ENCODE peak calls at places on chromosomes 12 and 14, in six cellular contexts. S is Panc1, D is left ventricle myocardium inferior, B is AG09309, N is astrocyte of the cerebellum, J is neural progenitor cell. Y is an unnamed sample.

GRCh38 chr12:65999564-66000280 is 130.8 kb downstream of the LLPH start:
- DNase-seq in S (no peak), D (no peak), B (no peak), N (peak), J (no peak), Y (no peak)

GRCh38 chr12:12474471-12474928 is 88.2 kb downstream of the DUSP16 start:
- DNase-seq in S (no peak), D (no peak), B (no peak), N (no peak), J (no peak), Y (no peak)

GRCh38 chr12:83018063-83018462 is 331.4 kb downstream of the TMTC2 start:
- DNase-seq in S (no peak), D (no peak), B (no peak), N (no peak), J (peak), Y (peak)

GRCh38 chr12:123022846-123023245 is 42.4 kb downstream of the ARL6IP4 start:
- DNase-seq in S (no peak), D (no peak), B (no peak), N (no peak), J (no peak), Y (no peak)

GRCh38 chr14:73961192-73961591 is 11.1 kb downstream of the COQ6 start:
- DNase-seq in S (no peak), D (no peak), B (no peak), N (no peak), J (no peak), Y (no peak)

GRCh38 chr12:41701943-41702601 is 442.6 kb downstream of the GXYLT1 start:
- DNase-seq in S (no peak), D (no peak), B (no peak), N (no peak), J (no peak), Y (no peak)

GRCh38 chr14:95518045-95518751 is 1.7 kb upstream of the SYNE3 start:
- DNase-seq in S (no peak), D (no peak), B (no peak), N (no peak), J (no peak), Y (no peak)

GRCh38 chr14:44149597-44149996 is 357.5 kb downstream of the FSCB start:
- DNase-seq in S (no peak), D (no peak), B (no peak), N (no peak), J (peak), Y (no peak)

GRCh38 chr12:50246873-50247612 is 36.3 kb downstream of the LIMA1 start:
- DNase-seq in S (peak), D (peak), B (peak), N (peak), J (no peak), Y (peak)

GRCh38 chr14:71103662-71104484 is 196.6 kb downstream of the PCNX1 start:
- DNase-seq in S (peak), D (no peak), B (no peak), N (peak), J (peak), Y (peak)

GRCh38 chr14:61866932-61867920 is 105.0 kb downstream of the SNAPC1 start:
- DNase-seq in S (no peak), D (no peak), B (no peak), N (no peak), J (no peak), Y (no peak)

GRCh38 chr12:100544165-100544564 is 29.3 kb upstream of the GAS2L3 start:
- DNase-seq in S (no peak), D (no peak), B (no peak), N (no peak), J (no peak), Y (no peak)

GRCh38 chr12:40032433-40033259 is 73.2 kb downstream of the SLC2A13 start:
- DNase-seq in S (no peak), D (no peak), B (no peak), N (no peak), J (peak), Y (no peak)

GRCh38 chr14:53628747-53629146 is 327.9 kb downstream of the BMP4 start:
- DNase-seq in S (no peak), D (no peak), B (no peak), N (no peak), J (no peak), Y (no peak)

GRCh38 chr14:39228509-39229221 is 5.0 kb upstream of the MIA2 start:
- DNase-seq in S (no peak), D (no peak), B (no peak), N (no peak), J (no peak), Y (no peak)

GRCh38 chr14:53432378-53432802 is 279.3 kb upstream of the DDHD1 start:
- DNase-seq in S (peak), D (no peak), B (peak), N (peak), J (peak), Y (peak)

GRCh38 chr12:66589095-66589494 is 89.8 kb downstream of the GRIP1 start:
- DNase-seq in S (no peak), D (no peak), B (no peak), N (no peak), J (no peak), Y (no peak)

GRCh38 chr14:33271216-33271615 is 332.5 kb downstream of the NPAS3 start:
- DNase-seq in S (no peak), D (no peak), B (no peak), N (peak), J (no peak), Y (no peak)

GRCh38 chr14:101912841-101913240 is 51.5 kb upstream of the DYNC1H1 start:
- DNase-seq in S (no peak), D (no peak), B (no peak), N (no peak), J (no peak), Y (no peak)

GRCh38 chr12:117827660-117828059 is 141.1 kb downstream of the KSR2 start:
- DNase-seq in S (no peak), D (no peak), B (no peak), N (no peak), J (no peak), Y (no peak)

GRCh38 chr12:51893786-51894185 is 5.9 kb downstream of the ANKRD33 start:
- DNase-seq in S (no peak), D (no peak), B (no peak), N (no peak), J (no peak), Y (no peak)

GRCh38 chr12:51889216-51890134 is 1.6 kb downstream of the ANKRD33 start:
- DNase-seq in S (no peak), D (no peak), B (no peak), N (no peak), J (no peak), Y (peak)

GRCh38 chr12:51890135-51890464 is 2.2 kb downstream of the ANKRD33 start:
- DNase-seq in S (no peak), D (no peak), B (no peak), N (no peak), J (no peak), Y (no peak)

GRCh38 chr12:51890511-51891171 is 2.7 kb downstream of the ANKRD33 start:
- DNase-seq in S (no peak), D (no peak), B (no peak), N (no peak), J (no peak), Y (no peak)

DNA sequence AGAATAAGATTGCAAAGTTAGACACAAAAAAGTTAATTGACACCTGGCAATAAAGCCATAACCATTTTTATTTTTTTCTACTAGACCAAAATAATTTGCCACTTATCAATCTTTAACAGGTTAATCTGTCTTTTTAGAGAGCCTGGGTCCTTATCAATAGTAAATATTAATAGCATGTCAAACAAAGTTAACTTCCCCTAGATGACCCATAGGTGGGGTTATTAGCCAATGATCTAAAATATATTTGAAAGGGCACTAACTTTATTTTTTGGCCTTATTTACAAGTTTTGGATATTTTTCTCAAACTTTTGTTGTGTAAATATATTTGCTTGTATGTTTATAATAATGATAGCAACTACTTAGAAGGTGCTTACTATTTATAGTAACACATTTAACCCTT is 3.9 kb downstream of the ANKRD33 start:
- DNase-seq in S (no peak), D (no peak), B (no peak), N (no peak), J (no peak), Y (peak)
- TF ChIP-seq CTCF in S (peak), D (peak), B (peak), N (peak), J (peak), Y (peak)

GRCh38 chr12:60724475-60724874 is 1128.6 kb downstream of the SLC16A7 start:
- DNase-seq in S (no peak), D (no peak), B (no peak), N (no peak), J (no peak), Y (no peak)
- H3K4me3 ChIP-seq in S (no peak), D (no peak), B (no peak), N (no peak), J (no peak), Y (no peak)

DNA sequence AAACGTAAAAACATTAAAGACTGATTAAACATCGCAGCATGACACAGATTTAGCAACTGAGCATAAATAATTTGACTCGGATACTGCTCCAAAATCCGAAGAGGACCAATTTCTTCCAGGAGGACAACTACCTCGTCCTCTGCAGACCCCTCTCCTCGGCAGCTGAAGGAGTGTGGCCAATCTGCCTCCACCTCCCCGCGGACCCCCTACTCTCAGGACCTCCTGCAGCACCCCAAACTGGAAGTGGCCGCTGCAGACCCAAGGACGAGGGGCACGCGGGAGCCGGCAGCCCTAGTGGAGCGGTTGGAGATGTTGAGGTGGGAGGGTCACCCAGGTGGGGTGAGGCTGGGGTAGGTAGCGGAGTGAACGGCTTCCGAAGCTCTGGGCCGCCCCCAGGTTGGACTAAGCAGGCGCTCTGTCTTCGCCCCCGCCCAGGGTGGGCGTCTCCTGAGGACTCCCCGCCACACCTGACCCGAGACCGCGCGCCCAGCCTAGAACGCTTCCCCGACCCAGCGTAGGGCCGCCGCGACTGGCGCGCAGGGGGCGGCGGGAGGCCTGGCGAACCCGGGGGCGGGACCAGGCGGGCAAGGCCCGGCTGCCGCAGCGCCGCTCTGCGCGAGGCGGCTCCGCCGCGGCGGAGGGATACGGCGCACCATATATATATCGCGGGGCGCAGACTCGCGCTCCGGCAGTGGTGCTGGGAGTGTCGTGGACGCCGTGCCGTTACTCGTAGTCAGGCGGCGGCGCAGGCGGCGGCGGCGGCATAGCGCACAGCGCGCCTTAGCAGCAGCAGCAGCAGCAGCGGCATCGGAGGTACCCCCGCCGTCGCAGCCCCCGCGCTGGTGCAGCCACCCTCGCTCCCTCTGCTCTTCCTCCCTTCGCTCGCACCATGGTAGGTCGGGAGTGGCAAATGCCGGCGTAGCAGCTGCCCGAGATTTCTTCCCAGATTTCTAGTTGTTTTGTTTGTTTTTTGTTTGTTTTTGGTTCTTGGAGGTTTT is at the start of gene CALM1:
- DNase-seq in S (no peak), D (peak), B (peak), N (peak), J (peak), Y (peak)
- TF ChIP-seq CTCF in S (no peak), D (no peak), B (no peak), N (no peak), J (no peak), Y (no peak)

GRCh38 chr12:128711486-128711885 is 112.3 kb downstream of the SLC15A4 start:
- DNase-seq in S (no peak), D (no peak), B (no peak), N (no peak), J (no peak), Y (no peak)
- H3K4me3 ChIP-seq in S (no peak), D (no peak), B (no peak), N (no peak), J (no peak), Y (no peak)

DNA sequence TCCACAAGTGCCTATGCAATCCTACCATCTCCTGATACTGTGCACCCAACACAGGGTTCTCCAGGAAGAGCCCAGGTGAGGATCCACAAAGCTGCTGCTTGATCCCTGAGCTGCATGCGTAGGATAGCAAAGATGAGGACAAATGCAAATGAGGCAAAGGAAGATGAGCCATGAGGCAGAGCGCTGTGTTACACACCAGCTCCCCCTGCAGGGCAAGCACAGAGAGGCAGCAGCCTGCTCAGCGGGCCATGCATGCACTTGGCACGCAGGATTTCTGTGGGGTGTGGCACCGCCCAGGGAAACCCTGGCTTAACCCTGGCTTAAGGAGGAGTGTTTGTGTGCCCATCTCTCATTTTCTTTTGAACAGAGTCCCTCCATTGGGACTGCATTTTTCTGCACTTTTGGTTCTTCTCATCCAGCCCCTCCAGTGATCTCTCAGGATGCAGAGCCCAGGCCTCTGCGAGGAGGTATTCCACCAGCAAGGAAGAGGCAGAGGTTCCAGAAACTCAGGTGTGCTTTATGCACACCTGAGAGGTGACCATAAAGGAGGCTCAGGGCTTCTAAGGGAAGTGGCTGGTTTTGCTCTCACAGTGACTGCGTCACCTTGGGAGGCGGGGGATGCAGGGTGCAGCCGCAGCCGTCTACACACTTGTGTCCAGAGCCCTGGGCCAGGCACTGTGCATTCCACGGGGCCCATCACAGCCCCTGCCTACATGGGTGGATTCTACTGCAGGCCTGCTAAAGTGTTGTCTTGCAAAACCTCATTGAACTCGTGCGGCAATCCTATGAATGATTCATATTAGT is 973.3 kb upstream of the TMEM132C start:
- DNase-seq in S (no peak), D (peak), B (no peak), N (peak), J (peak), Y (peak)
- TF ChIP-seq CTCF in S (peak), D (peak), B (peak), N (peak), J (peak), Y (peak)

Y was measured in foreskin fibroblast.